ENCODE peak calls at places on chromosomes 12 and 14, in eight cellular contexts. M is neural crest cell; C is CD8-positive, alpha-beta T cell; Q is AG09309; B is GM06990; Y is nephron progenitor cell; N is sigmoid colon; D is endodermal cell. Z is an unnamed sample.
A peak's percentile ranks its signal among the peaks of the same experiment; 100 is the strongest.

GRCh38 chr12:27460471-27460978 is 14.0 kb downstream of the SMCO2 start:
- DNase-seq in M (no peak), C (no peak), Q (no peak), B (no peak), Y (no peak), N (no peak), D (no peak), Z (no peak)

GRCh38 chr12:1826867-1827705 is 6.7 kb downstream of the LRTM2 start:
- DNase-seq in M (no peak), C (no peak), Q (no peak), B (no peak), Y (no peak), N (no peak), D (no peak), Z (no peak)

GRCh38 chr14:68652433-68652690 is 140.5 kb downstream of the ZFP36L1 start:
- DNase-seq in M (no peak), C (no peak), Q (no peak), B (no peak), Y (no peak), N (no peak), D (no peak), Z (no peak)

GRCh38 chr12:111598637-111599458 is at the start of gene ATXN2:
- DNase-seq in M (peak; percentile 41), C (peak; percentile 49), Q (no peak), B (peak; percentile 45), Y (peak; percentile 75), N (peak; percentile 83), D (peak; percentile 91), Z (peak; percentile 70)

GRCh38 chr12:110079477-110080400 is 31.4 kb upstream of the C12orf76 start:
- DNase-seq in M (no peak), C (peak; percentile 60), Q (no peak), B (peak; percentile 71), Y (no peak), N (peak; percentile 72), D (no peak), Z (no peak)

GRCh38 chr12:40618621-40619020 is 73.6 kb upstream of the CNTN1 start:
- DNase-seq in M (no peak), C (no peak), Q (no peak), B (no peak), Y (no peak), N (no peak), D (no peak), Z (no peak)

GRCh38 chr12:99152337-99152736 is 495.2 kb upstream of the GARIN6 start:
- DNase-seq in M (no peak), C (no peak), Q (no peak), B (no peak), Y (no peak), N (no peak), D (no peak), Z (no peak)

GRCh38 chr12:99332936-99333591 is 314.5 kb upstream of the GARIN6 start:
- DNase-seq in M (no peak), C (no peak), Q (no peak), B (peak; percentile 1), Y (no peak), N (no peak), D (no peak), Z (no peak)

GRCh38 chr14:37399517-37399916 is 195.5 kb downstream of the FOXA1 start:
- DNase-seq in M (no peak), C (no peak), Q (no peak), B (no peak), Y (no peak), N (no peak), D (no peak), Z (no peak)

GRCh38 chr12:28286352-28286751 is 96.1 kb downstream of the CCDC91 start:
- DNase-seq in M (no peak), C (no peak), Q (no peak), B (no peak), Y (no peak), N (no peak), D (no peak), Z (no peak)

GRCh38 chr14:60968099-60968498 is 12.8 kb downstream of the TRMT5 start:
- DNase-seq in M (no peak), C (no peak), Q (no peak), B (no peak), Y (no peak), N (no peak), D (no peak), Z (no peak)

GRCh38 chr12:122394626-122395194 is 27.8 kb downstream of the CLIP1 start:
- DNase-seq in M (no peak), C (no peak), Q (no peak), B (no peak), Y (no peak), N (no peak), D (no peak), Z (no peak)

GRCh38 chr12:79954037-79954436 is 19.1 kb upstream of the PPP1R12A start:
- DNase-seq in M (no peak), C (no peak), Q (no peak), B (no peak), Y (no peak), N (no peak), D (no peak), Z (no peak)

GRCh38 chr14:50624447-50624846 is 43.7 kb downstream of the SAV1 start:
- DNase-seq in M (no peak), C (no peak), Q (no peak), B (no peak), Y (no peak), N (no peak), D (no peak), Z (no peak)

GRCh38 chr14:37196604-37197420 is 925 bp upstream of the MIPOL1 start:
- DNase-seq in M (no peak), C (no peak), Q (no peak), B (no peak), Y (no peak), N (no peak), D (no peak), Z (no peak)

GRCh38 chr12:107515446-107515958 is 170.1 kb upstream of the PWP1 start:
- DNase-seq in M (no peak), C (no peak), Q (peak; percentile 68), B (no peak), Y (no peak), N (peak; percentile 87), D (peak; percentile 78), Z (no peak)

GRCh38 chr12:90029317-90029716 is 320.7 kb upstream of the ATP2B1 start:
- DNase-seq in M (no peak), C (no peak), Q (no peak), B (no peak), Y (no peak), N (no peak), D (no peak), Z (no peak)

GRCh38 chr14:46048127-46048526 is 603.5 kb downstream of the RPL10L start:
- DNase-seq in M (peak; percentile 50), C (no peak), Q (no peak), B (no peak), Y (peak; percentile 43), N (no peak), D (peak; percentile 88), Z (no peak)
- TF ChIP-seq CTCF in M (no peak), C (no peak), Q (peak; percentile 28), B (peak; percentile 64), Y (peak; percentile 58), N (no peak), D (no peak), Z (no peak)

DNA sequence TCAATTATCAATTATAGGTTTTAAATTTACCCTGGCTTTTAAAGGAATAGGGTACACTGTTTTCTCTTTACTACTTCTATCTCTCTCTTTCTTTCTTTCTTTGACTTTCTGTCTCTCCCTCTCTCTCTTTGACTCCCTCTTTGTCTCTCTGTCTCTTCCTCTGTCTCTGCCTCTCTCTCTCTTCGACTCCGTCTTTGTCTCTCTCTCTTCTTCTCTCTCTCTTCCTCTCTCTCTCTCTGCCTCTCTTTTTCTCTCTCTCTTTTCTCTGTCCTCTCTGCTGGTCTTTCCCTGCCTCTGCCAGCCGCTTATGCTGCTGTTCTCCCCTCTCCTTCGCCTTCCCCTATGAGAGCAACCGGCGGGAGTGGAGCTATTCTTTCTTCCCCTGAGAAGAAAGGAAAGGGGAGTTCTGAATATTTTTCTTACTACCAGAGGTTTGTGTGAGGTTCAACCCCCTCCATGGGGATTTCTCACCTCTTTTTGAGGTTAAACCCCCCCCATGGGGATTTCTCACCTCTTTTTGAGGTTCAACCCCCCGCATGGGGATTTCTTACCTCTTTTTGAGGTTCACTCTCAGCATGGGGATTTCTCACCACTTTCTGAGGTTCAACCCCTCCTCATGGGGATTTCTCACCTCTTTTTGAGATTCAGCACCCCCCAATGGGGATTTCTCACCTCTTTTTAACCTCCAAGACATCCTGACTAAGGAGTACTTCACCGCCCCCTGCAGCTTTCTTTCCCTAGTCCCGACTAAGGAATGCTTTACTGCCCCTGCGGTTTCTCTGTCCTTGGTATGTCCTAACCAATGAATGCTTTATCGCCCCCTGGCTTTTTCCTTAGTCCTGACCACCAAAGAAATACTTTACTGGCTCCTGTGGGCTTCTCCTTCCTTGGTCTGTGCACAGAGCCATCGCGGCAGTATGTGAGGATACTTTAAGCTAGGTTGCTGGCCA is 27.4 kb upstream of the DDHD1 start:
- DNase-seq in M (peak; percentile 14), C (no peak), Q (peak; percentile 35), B (peak; percentile 59), Y (peak; percentile 12), N (no peak), D (peak; percentile 88), Z (no peak)
- TF ChIP-seq CTCF in M (peak; percentile 38), C (no peak), Q (peak; percentile 37), B (peak; percentile 30), Y (no peak), N (no peak), D (peak; percentile 70), Z (peak; percentile 73)

DNA sequence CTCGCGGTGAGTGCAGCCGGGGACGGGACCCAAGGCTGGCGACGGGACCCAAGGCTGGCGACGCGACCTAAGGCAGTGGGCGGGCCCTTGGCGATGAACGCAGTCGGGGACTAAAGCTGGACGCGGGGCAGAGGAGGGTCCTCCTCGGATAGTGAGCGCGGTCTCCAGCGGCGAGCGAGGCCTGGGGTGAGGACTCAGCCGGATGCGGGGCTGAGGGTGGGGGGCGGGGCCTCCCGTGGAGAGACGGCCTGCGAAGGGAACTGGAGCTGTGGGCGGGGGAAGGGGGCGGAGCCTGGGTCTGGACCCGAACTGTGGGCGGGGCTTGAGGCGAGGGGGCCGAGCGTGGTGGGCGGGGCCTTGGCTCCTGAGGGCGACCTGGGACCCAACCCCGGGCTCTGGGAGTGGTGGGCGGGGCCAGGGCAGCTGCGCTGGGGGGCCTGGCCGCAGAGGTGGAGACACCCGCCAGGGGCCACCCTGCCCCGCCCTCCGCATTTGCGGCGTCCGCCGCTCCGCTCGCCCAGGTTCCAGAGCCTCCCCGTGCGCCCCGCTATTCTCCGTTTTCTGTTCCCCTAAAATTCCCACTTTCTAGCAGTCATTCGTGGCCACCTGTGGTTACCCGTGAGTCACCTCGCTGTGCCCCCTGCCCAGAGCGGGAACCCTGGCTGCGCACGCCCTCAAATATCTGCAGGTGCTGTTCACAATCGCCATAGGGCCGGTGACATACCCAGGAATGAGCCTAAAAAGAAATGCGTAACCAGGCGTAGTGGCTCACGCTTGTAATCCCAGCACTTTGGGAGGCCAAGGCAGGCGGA is 508 bp upstream of the BRF1 start:
- DNase-seq in M (peak; percentile 99), C (peak; percentile 98), Q (peak; percentile 54), B (peak; percentile 96), Y (peak; percentile 100), N (peak; percentile 99), D (peak; percentile 100), Z (peak; percentile 97)
- TF ChIP-seq CTCF in M (no peak), C (no peak), Q (no peak), B (no peak), Y (no peak), N (no peak), D (no peak), Z (no peak)

DNA sequence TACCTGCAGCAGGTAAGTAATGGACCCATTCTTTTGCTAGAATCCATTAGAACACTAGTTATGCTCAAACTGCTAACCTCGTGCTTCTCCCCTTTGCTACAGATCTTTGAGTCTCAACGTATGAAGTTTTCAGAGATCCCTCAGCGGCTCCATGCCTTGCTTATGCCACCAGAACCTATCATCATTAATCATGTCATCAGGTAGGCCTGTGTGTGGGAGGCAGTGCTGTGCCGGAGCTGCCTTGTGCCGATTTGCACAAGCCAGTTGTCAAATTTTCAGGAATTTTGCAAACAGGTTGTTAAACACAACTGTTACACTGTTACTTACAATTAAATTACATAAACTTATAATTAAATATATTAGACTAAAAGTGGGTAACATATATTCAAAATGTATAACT is 5.2 kb downstream of the SMARCD1 start:
- DNase-seq in M (no peak), C (no peak), Q (no peak), B (no peak), Y (no peak), N (no peak), D (no peak), Z (no peak)
- TF ChIP-seq CTCF in M (no peak), C (no peak), Q (no peak), B (no peak), Y (no peak), N (no peak), D (no peak), Z (no peak)

Z was measured in chondrocyte.